ENCODE peak calls at places on chromosomes 6 and 20, in five cellular contexts. One of them, this sample, is unnamed.

GRCh38 chr6:19444481-19444880 is 392.7 kb upstream of the ID4 start:
- DNase-seq in dorsolateral prefrontal cortex: no peak
- DNase-seq in CD8-positive, alpha-beta T cell: no peak
- DNase-seq in Panc1: no peak
- DNase-seq in ovary: no peak
- DNase-seq in this sample: no peak

GRCh38 chr6:33975631-33976424 is 170.1 kb downstream of the GRM4 start:
- DNase-seq in dorsolateral prefrontal cortex: peak; percentile 1
- DNase-seq in CD8-positive, alpha-beta T cell: no peak
- DNase-seq in Panc1: no peak
- DNase-seq in ovary: no peak
- DNase-seq in this sample: no peak

GRCh38 chr6:136723780-136724179 is 68.5 kb downstream of the MAP3K5 start:
- DNase-seq in dorsolateral prefrontal cortex: no peak
- DNase-seq in CD8-positive, alpha-beta T cell: peak; percentile 62
- DNase-seq in Panc1: no peak
- DNase-seq in ovary: no peak
- DNase-seq in this sample: no peak

GRCh38 chr20:17619351-17620093 is 49.6 kb downstream of the DSTN start:
- DNase-seq in dorsolateral prefrontal cortex: no peak
- DNase-seq in CD8-positive, alpha-beta T cell: no peak
- DNase-seq in Panc1: no peak
- DNase-seq in ovary: peak; percentile 19
- DNase-seq in this sample: peak; percentile 62

GRCh38 chr20:62029296-62029695 is 36.4 kb downstream of the TAF4 start:
- DNase-seq in dorsolateral prefrontal cortex: no peak
- DNase-seq in CD8-positive, alpha-beta T cell: no peak
- DNase-seq in Panc1: no peak
- DNase-seq in ovary: no peak
- DNase-seq in this sample: peak; percentile 13

GRCh38 chr20:47719211-47719610 is 66.1 kb downstream of the SULF2 start:
- DNase-seq in dorsolateral prefrontal cortex: no peak
- DNase-seq in CD8-positive, alpha-beta T cell: no peak
- DNase-seq in Panc1: no peak
- DNase-seq in ovary: no peak
- DNase-seq in this sample: no peak

GRCh38 chr6:34688956-34689355 is 7.6 kb downstream of the ILRUN start:
- DNase-seq in dorsolateral prefrontal cortex: no peak
- DNase-seq in CD8-positive, alpha-beta T cell: no peak
- DNase-seq in Panc1: no peak
- DNase-seq in ovary: no peak
- DNase-seq in this sample: no peak

GRCh38 chr6:125742433-125743120 is 6.9 kb upstream of the HEY2 start:
- DNase-seq in dorsolateral prefrontal cortex: no peak
- DNase-seq in CD8-positive, alpha-beta T cell: no peak
- DNase-seq in Panc1: no peak
- DNase-seq in ovary: no peak
- DNase-seq in this sample: no peak

GRCh38 chr6:165109011-165109410 is 200.4 kb downstream of the C6orf118 start:
- DNase-seq in dorsolateral prefrontal cortex: no peak
- DNase-seq in CD8-positive, alpha-beta T cell: no peak
- DNase-seq in Panc1: no peak
- DNase-seq in ovary: no peak
- DNase-seq in this sample: no peak

GRCh38 chr6:110621061-110621460 is 144.6 kb upstream of the SLC22A16 start:
- DNase-seq in dorsolateral prefrontal cortex: no peak
- DNase-seq in CD8-positive, alpha-beta T cell: no peak
- DNase-seq in Panc1: no peak
- DNase-seq in ovary: no peak
- DNase-seq in this sample: no peak

GRCh38 chr6:157148391-157149323 is 174.7 kb downstream of the TMEM242 start:
- DNase-seq in dorsolateral prefrontal cortex: peak; percentile 44
- DNase-seq in CD8-positive, alpha-beta T cell: no peak
- DNase-seq in Panc1: peak; percentile 94
- DNase-seq in ovary: peak; percentile 45
- DNase-seq in this sample: peak; percentile 70

GRCh38 chr20:5402903-5403531 is 86.3 kb upstream of the PROKR2 start:
- DNase-seq in dorsolateral prefrontal cortex: no peak
- DNase-seq in CD8-positive, alpha-beta T cell: no peak
- DNase-seq in Panc1: peak; percentile 24
- DNase-seq in ovary: no peak
- DNase-seq in this sample: no peak

GRCh38 chr6:119234941-119235340 is 114.6 kb downstream of the MAN1A1 start:
- DNase-seq in dorsolateral prefrontal cortex: no peak
- DNase-seq in CD8-positive, alpha-beta T cell: no peak
- DNase-seq in Panc1: no peak
- DNase-seq in ovary: no peak
- DNase-seq in this sample: no peak

GRCh38 chr6:133399426-133399825 is 158.3 kb downstream of the EYA4 start:
- DNase-seq in dorsolateral prefrontal cortex: no peak
- DNase-seq in CD8-positive, alpha-beta T cell: no peak
- DNase-seq in Panc1: no peak
- DNase-seq in ovary: no peak
- DNase-seq in this sample: no peak

GRCh38 chr20:57214948-57215347 is 51.5 kb downstream of the BMP7 start:
- DNase-seq in dorsolateral prefrontal cortex: no peak
- DNase-seq in CD8-positive, alpha-beta T cell: no peak
- DNase-seq in Panc1: no peak
- DNase-seq in ovary: no peak
- DNase-seq in this sample: no peak

GRCh38 chr6:52931351-52931750 is 21.9 kb upstream of the GSTA3 start:
- DNase-seq in dorsolateral prefrontal cortex: no peak
- DNase-seq in CD8-positive, alpha-beta T cell: no peak
- DNase-seq in Panc1: no peak
- DNase-seq in ovary: no peak
- DNase-seq in this sample: no peak

GRCh38 chr20:7924692-7925091 is 15.6 kb downstream of the HAO1 start:
- DNase-seq in dorsolateral prefrontal cortex: no peak
- DNase-seq in CD8-positive, alpha-beta T cell: no peak
- DNase-seq in Panc1: peak; percentile 25
- DNase-seq in ovary: no peak
- DNase-seq in this sample: no peak

GRCh38 chr20:53943522-53944291 is 126.7 kb downstream of the BCAS1 start:
- DNase-seq in dorsolateral prefrontal cortex: no peak
- DNase-seq in CD8-positive, alpha-beta T cell: peak; percentile 43
- DNase-seq in Panc1: no peak
- DNase-seq in ovary: peak; percentile 42
- DNase-seq in this sample: no peak

GRCh38 chr6:36755435-36756348 is 58.1 kb downstream of the RAB44 start:
- DNase-seq in dorsolateral prefrontal cortex: no peak
- DNase-seq in CD8-positive, alpha-beta T cell: peak; percentile 75
- DNase-seq in Panc1: no peak
- DNase-seq in ovary: no peak
- DNase-seq in this sample: no peak

GRCh38 chr20:41570552-41570951 is 47.6 kb downstream of the CHD6 start:
- DNase-seq in dorsolateral prefrontal cortex: no peak
- DNase-seq in CD8-positive, alpha-beta T cell: no peak
- DNase-seq in Panc1: no peak
- DNase-seq in ovary: no peak
- DNase-seq in this sample: no peak

GRCh38 chr6:161498359-161498758 is 224.5 kb upstream of the AGPAT4 start:
- DNase-seq in dorsolateral prefrontal cortex: no peak
- DNase-seq in CD8-positive, alpha-beta T cell: no peak
- DNase-seq in Panc1: no peak
- DNase-seq in ovary: no peak
- DNase-seq in this sample: no peak

GRCh38 chr20:38881806-38882440 is 44.3 kb upstream of the FAM83D start:
- DNase-seq in dorsolateral prefrontal cortex: no peak
- DNase-seq in CD8-positive, alpha-beta T cell: no peak
- DNase-seq in Panc1: no peak
- DNase-seq in ovary: no peak
- DNase-seq in this sample: no peak

GRCh38 chr6:11428895-11429294 is 108.7 kb upstream of the TMEM170B start:
- DNase-seq in dorsolateral prefrontal cortex: no peak
- DNase-seq in CD8-positive, alpha-beta T cell: no peak
- DNase-seq in Panc1: no peak
- DNase-seq in ovary: no peak
- DNase-seq in this sample: no peak

GRCh38 chr20:64093013-64093503 is 8.9 kb upstream of the LKAAEAR1 start:
- DNase-seq in dorsolateral prefrontal cortex: no peak
- DNase-seq in CD8-positive, alpha-beta T cell: no peak
- DNase-seq in Panc1: no peak
- DNase-seq in ovary: no peak
- DNase-seq in this sample: no peak

GRCh38 chr6:7216941-7217621 is 95.9 kb downstream of the SSR1 start:
- DNase-seq in dorsolateral prefrontal cortex: no peak
- DNase-seq in CD8-positive, alpha-beta T cell: no peak
- DNase-seq in Panc1: no peak
- DNase-seq in ovary: no peak
- DNase-seq in this sample: peak; percentile 73

DNA sequence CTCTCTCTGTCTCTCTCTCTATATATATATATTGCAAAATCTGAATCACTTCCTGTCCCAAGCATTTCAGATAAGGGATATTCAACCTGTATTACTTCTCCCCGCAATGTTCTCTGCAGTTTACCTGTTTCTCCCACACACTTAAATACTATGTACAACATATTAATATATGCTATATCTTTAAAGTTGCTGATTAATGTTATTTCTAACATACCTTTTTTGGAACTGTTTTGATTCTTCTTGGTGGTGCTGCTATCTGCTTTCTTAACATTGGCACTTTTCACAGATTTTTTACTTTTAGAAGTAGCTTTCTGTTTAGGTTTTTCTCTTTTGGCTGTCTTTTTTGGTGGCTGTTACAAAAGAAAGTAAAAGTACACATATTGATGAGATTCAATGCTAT is 27.2 kb downstream of the DEK start:
- DNase-seq in dorsolateral prefrontal cortex: no peak
- DNase-seq in CD8-positive, alpha-beta T cell: no peak
- DNase-seq in Panc1: no peak
- DNase-seq in ovary: no peak
- DNase-seq in this sample: no peak
- H3K27ac ChIP-seq in dorsolateral prefrontal cortex: no peak overlapping the region
- H3K27ac ChIP-seq in CD8-positive, alpha-beta T cell: no peak overlapping the region
- H3K27ac ChIP-seq in Panc1: no peak overlapping the region
- H3K27ac ChIP-seq in ovary: no peak overlapping the region
- H3K27ac ChIP-seq in this sample: no peak overlapping the region

DNA sequence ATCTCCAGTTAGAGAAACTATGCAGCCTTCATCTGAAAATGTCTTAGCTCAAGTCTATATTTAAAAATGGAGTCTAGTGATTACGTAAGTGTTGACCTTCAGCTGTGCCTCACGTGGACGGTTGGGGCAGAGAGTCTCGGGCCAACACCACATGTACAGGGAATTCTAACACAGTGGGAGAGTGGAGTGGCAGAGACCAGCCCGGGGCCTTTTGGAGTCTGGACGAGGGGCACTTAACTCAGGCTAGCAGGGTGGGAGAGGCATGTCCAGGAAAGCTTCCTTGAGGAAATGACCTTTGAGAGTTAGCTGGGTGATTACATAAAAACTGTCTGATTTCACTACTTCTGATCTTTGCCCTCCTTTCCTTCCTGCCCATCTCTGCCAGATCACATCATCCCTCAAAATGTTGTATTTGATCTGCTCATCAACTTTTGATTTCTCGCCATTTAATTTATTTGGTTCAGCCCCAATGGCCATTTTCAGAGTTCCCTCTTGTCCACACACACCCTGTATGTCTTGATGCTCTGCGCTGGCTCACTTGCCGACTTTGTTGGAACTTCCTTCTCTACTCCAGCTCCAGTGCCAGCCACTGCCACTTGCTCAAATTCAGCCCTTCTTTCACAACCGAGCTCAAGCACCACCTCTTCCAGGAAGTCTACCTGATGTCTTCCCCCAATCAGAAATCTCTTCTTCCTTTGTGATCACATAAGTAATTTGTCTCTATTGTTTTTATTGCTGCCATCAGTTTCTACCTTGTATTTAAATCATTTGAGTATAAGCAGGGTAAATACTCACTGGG is 2.6 kb downstream of the ARMC2 start:
- DNase-seq in dorsolateral prefrontal cortex: no peak
- DNase-seq in CD8-positive, alpha-beta T cell: no peak
- DNase-seq in Panc1: no peak
- DNase-seq in ovary: peak; percentile 41
- DNase-seq in this sample: peak; percentile 57
- H3K27ac ChIP-seq in dorsolateral prefrontal cortex: no peak overlapping the region
- H3K27ac ChIP-seq in CD8-positive, alpha-beta T cell: no peak overlapping the region
- H3K27ac ChIP-seq in Panc1: no peak overlapping the region
- H3K27ac ChIP-seq in ovary: no peak overlapping the region
- H3K27ac ChIP-seq in this sample: peak overlapping the region; percentile 93

DNA sequence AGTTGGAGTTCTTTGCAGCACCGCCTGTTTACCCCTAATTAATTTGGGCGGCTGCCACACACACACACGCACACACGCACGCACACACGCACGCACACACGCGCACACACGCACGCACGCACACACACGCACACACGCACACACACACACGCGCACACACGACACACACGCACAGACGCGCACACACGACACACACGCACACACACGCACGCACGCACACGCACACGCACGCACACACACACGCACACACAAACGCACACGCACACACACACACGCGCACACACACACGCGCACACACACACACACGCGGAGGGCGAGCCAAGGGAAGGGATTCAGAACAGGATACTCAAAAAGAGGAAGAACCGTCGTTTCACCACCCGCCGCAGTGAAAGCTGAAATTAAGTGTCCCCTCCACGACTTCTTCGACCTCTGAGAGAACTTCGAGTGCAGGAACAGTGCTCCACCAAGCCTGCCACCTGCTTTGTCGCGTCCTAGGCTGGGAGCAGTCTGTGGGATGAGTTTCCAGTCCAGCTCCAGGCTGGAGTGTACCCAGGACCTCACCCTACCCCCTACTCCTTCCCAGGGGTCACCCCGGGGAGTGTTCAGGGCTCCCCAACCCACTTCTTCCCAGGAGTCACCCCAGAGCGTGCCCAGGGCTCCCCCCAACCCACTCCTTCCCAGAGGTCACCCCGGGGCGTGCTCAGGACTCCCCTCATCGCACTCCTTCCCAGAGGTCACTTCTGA is 1.1 kb downstream of the RNASET2 start:
- DNase-seq in dorsolateral prefrontal cortex: no peak
- DNase-seq in CD8-positive, alpha-beta T cell: peak; percentile 37
- DNase-seq in Panc1: no peak
- DNase-seq in ovary: peak; percentile 37
- DNase-seq in this sample: peak; percentile 35
- H3K27ac ChIP-seq in dorsolateral prefrontal cortex: no peak overlapping the region
- H3K27ac ChIP-seq in CD8-positive, alpha-beta T cell: peak overlapping the region; percentile 81
- H3K27ac ChIP-seq in Panc1: no peak overlapping the region
- H3K27ac ChIP-seq in ovary: no peak overlapping the region
- H3K27ac ChIP-seq in this sample: no peak overlapping the region

DNA sequence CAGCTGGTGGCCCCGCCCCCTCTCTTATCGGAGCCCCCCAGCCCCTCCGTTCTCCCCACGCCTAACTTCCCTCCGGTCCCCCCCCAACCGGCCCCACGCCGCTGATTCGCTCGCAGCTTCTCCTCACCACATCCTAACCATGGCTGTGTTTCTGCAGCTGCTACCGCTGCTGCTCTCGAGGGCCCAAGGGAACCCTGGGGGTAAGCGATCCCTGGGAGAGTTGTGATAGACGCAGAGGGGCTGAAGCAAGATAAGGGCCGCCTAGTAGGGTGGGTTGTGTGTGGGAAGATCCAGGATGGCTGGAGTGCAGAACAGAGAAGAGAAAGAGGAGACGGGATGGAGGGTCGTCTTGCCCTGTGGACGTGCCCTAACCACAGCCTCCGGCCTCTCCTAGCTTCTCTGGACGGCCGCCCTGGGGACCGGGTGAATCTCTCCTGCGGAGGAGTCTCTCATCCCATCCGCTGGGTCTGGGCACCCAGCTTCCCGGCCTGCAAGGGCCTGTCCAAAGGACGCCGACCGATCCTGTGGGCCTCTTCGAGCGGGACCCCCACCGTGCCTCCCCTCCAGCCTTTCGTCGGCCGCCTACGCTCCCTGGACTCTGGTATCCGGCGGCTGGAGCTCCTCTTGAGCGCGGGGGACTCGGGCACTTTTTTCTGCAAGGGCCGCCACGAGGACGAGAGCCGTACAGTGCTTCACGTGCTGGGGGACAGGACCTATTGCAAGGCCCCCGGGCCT is at the start of gene MPIG6B:
- DNase-seq in dorsolateral prefrontal cortex: no peak
- DNase-seq in CD8-positive, alpha-beta T cell: no peak
- DNase-seq in Panc1: no peak
- DNase-seq in ovary: no peak
- DNase-seq in this sample: peak; percentile 53
- H3K27ac ChIP-seq in dorsolateral prefrontal cortex: no peak within 1 kb of the TSS
- H3K27ac ChIP-seq in CD8-positive, alpha-beta T cell: no peak within 1 kb of the TSS
- H3K27ac ChIP-seq in Panc1: no peak within 1 kb of the TSS
- H3K27ac ChIP-seq in ovary: no peak within 1 kb of the TSS
- H3K27ac ChIP-seq in this sample: no peak within 1 kb of the TSS